ENCODE peak calls at places on chromosomes 3 and 15, in seven cellular contexts. P is vagina, T is Peyer's patch, Q is body of pancreas, F is OCI-LY7, U is astrocyte, H is cardiac muscle cell. N is an unnamed sample. For H3K36me3, the result is how much of the 10 kb centered on the place peaks cover.

GRCh38 chr3:112639451-112640332 is 1.3 kb downstream of the CCDC80 start:
- DNase-seq in P (no peak), T (no peak), Q (no peak), F (no peak), U (no peak), H (no peak), N (no peak)

GRCh38 chr3:24550588-24550987 is 55.9 kb upstream of the THRB start:
- DNase-seq in P (no peak), T (no peak), Q (no peak), F (no peak), U (no peak), H (no peak), N (no peak)

GRCh38 chr15:101615986-101616848 is 36.0 kb downstream of the TM2D3 start:
- DNase-seq in P (peak), T (no peak), Q (peak), F (no peak), U (peak), H (peak), N (peak)

GRCh38 chr3:195194559-195195161 is 76.3 kb downstream of the XXYLT1 start:
- DNase-seq in P (no peak), T (no peak), Q (no peak), F (no peak), U (no peak), H (no peak), N (no peak)

GRCh38 chr15:35215095-35215494 is 130.0 kb upstream of the NANOGP8 start:
- DNase-seq in P (no peak), T (no peak), Q (no peak), F (no peak), U (no peak), H (no peak), N (no peak)

GRCh38 chr3:140440446-140440845 is 237.4 kb upstream of the TRIM42 start:
- DNase-seq in P (no peak), T (no peak), Q (no peak), F (no peak), U (no peak), H (no peak), N (no peak)

GRCh38 chr3:2810723-2811122 is 299.5 kb downstream of the IL5RA start:
- DNase-seq in P (no peak), T (no peak), Q (no peak), F (no peak), U (no peak), H (peak), N (peak)

GRCh38 chr3:78895528-78895927 is 872.3 kb downstream of the ROBO1 start:
- DNase-seq in P (no peak), T (no peak), Q (no peak), F (no peak), U (peak), H (no peak), N (no peak)

GRCh38 chr3:148880681-148881080 is 15.6 kb downstream of the CPA3 start:
- DNase-seq in P (no peak), T (no peak), Q (peak), F (peak), U (no peak), H (peak), N (peak)

GRCh38 chr3:39065197-39065596 is 13.4 kb downstream of the WDR48 start:
- DNase-seq in P (no peak), T (no peak), Q (no peak), F (peak), U (peak), H (peak), N (peak)

GRCh38 chr3:64120876-64121275 is 97.6 kb upstream of the PSMD6 start:
- DNase-seq in P (no peak), T (no peak), Q (no peak), F (no peak), U (no peak), H (no peak), N (no peak)

GRCh38 chr15:36958611-36959010 is 141.7 kb downstream of the MEIS2 start:
- DNase-seq in P (no peak), T (no peak), Q (no peak), F (no peak), U (peak), H (no peak), N (no peak)

GRCh38 chr3:179452166-179452544 is 885 bp upstream of the GNB4 start:
- DNase-seq in P (no peak), T (no peak), Q (no peak), F (no peak), U (peak), H (peak), N (peak)

GRCh38 chr15:67997996-67998395 is 56.1 kb upstream of the PIAS1 start:
- DNase-seq in P (no peak), T (no peak), Q (no peak), F (no peak), U (peak), H (no peak), N (no peak)

GRCh38 chr3:48548731-48549705 is 7.6 kb downstream of the PFKFB4 start:
- DNase-seq in P (no peak), T (peak), Q (peak), F (peak), U (peak), H (peak), N (peak)

GRCh38 chr15:78432664-78433063 is 5.4 kb upstream of the IREB2 start:
- DNase-seq in P (no peak), T (no peak), Q (no peak), F (peak), U (no peak), H (no peak), N (no peak)

GRCh38 chr3:190424478-190425439 is 24.9 kb downstream of the TMEM207 start:
- DNase-seq in P (no peak), T (no peak), Q (peak), F (peak), U (peak), H (peak), N (peak)

GRCh38 chr3:44764248-44764647 is 2.7 kb downstream of the KIF15 start:
- DNase-seq in P (no peak), T (no peak), Q (no peak), F (no peak), U (no peak), H (no peak), N (no peak)
- H3K36me3 ChIP-seq in P (under half), T (under half), Q (under half), F (half or more), U (under half), H (under half), N (under half)

GRCh38 chr15:31217067-31217466 is 109.6 kb upstream of the KLF13 start:
- DNase-seq in P (no peak), T (no peak), Q (no peak), F (no peak), U (no peak), H (no peak), N (no peak)

GRCh38 chr15:31215490-31216209 is 111.0 kb upstream of the KLF13 start:
- DNase-seq in P (no peak), T (peak), Q (peak), F (peak), U (peak), H (peak), N (peak)

GRCh38 chr15:31214864-31215489 is 111.7 kb upstream of the KLF13 start:
- DNase-seq in P (peak), T (no peak), Q (peak), F (no peak), U (no peak), H (no peak), N (no peak)

GRCh38 chr15:31217566-31218270 is 108.9 kb upstream of the KLF13 start:
- DNase-seq in P (no peak), T (no peak), Q (no peak), F (no peak), U (no peak), H (no peak), N (no peak)

DNA sequence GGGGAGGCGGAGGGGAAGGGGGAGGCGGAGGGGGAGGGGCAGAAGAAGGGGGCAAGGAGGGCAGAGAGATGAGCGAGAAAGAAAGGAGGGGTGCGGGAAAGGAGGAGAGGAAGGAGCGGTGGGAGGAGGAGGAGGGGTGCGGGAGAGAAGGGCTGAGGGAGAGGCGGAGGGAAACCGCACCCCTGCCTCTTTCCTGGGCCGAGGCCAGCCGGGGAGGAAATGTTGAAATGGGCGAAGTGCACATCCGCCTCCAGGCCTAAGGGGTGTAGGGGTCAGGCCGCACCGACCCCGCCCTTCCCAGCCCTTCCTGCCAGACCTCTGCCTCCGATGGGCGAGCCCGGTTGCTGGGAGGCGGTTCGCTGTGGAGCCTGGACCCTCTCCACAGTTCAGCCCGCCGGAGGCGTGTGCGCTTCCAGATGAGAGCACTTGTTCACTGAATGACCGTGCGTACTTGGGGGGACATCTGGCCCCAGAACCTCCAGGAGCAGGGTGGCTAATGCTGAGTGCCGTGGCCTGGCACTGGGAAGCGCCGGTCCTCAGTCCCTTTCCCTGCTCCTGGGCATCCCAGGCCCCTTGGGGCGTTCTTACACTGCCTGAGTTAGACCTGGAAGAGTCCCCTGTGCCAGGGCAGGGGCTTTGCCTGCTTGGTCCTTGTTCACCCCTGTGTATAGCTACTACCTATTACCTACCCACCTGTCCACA is 110.3 kb upstream of the KLF13 start:
- DNase-seq in P (peak), T (peak), Q (peak), F (peak), U (no peak), H (peak), N (peak)
- TF ChIP-seq CTCF in P (no peak), T (no peak), Q (no peak), F (no peak), U (no peak), H (no peak), N (no peak)

DNA sequence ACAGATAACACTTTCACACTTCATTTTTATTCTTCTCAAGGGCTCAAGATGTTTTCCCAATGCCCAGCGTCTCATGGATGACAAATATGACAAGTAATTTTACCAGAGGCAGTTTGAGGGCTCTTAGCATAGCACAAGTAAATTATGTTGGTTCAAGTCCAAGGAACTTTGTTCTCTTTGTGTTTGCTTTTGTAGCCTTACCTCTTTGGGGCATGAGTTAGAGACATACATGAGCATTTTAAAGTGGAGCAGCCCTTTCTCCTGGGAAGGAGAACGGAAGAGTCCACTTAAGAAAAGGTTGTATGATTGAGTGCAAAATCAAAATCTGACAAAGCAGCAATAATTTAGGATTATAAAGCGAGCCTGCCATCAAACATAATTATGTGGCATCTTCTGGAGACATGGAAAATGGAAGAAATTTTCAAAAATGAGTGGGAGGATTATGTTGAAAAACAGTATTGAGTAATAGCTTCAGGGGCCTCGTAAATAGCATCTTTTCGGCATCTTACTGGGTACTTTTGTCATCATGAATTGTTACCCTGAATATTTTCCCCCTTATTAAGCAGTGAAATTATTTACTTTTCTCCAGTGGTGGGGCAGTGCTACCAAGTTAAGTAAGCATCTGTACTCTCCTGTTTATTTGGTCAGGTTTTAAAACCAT is 65.9 kb downstream of the PGPEP1L start:
- DNase-seq in P (no peak), T (no peak), Q (no peak), F (no peak), U (no peak), H (no peak), N (peak)
- H3K36me3 ChIP-seq in P (under half), T (under half), Q (under half), F (under half), U (half or more), H (under half), N (under half)

GRCh38 chr3:124276863-124277515 is 285.1 kb upstream of the ROPN1 start:
- DNase-seq in P (no peak), T (no peak), Q (no peak), F (no peak), U (no peak), H (no peak), N (no peak)

GRCh38 chr3:124282751-124283643 is 291.1 kb upstream of the ROPN1 start:
- DNase-seq in P (peak), T (no peak), Q (no peak), F (no peak), U (peak), H (peak), N (no peak)

GRCh38 chr3:124283644-124284008 is 291.7 kb upstream of the ROPN1 start:
- DNase-seq in P (no peak), T (no peak), Q (no peak), F (no peak), U (no peak), H (no peak), N (no peak)

GRCh38 chr3:124277516-124277890 is 285.6 kb upstream of the ROPN1 start:
- DNase-seq in P (no peak), T (no peak), Q (no peak), F (no peak), U (peak), H (no peak), N (no peak)

DNA sequence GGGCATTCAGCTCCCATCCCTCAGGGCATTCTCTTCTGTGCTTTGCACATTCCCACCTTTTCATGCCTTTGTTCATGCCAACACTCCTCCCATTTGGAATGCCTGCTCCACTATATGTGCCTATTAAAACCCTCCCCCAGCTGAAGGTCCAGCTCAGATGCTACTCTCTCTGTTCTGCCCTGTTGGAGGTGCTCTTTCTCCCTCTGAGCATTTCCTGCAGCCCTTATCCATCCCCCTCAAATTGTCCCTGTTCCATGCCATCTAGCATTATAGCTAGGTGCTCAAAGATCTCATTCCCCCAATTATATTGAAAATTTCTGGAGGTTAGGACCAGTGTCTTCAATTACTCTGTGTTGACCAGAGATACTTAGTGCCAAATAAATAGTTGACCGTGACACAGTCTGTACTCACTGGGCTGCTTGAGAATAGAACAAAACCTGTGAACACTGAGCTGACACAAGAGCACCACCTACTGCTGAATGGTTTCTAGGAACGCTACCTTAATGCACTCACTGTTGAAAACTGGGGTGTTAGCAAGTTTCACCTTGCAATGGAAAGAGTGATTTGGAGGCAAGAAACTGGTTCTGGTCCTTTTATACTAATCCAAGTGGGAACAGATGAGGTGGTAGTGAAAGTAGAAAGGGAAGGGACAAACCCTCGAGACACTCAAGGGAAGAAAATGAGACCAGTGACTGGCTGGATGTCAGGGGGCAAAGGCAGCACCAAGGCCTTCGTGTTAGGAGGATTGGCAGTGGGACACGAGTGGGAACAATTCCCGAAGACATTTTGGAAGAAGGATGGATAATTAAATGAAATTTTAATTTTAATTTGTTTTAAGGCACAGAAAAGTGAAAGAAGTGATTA is 289.8 kb upstream of the ROPN1 start:
- DNase-seq in P (peak), T (no peak), Q (no peak), F (peak), U (peak), H (peak), N (peak)
- TF ChIP-seq CTCF in P (peak), T (peak), Q (peak), F (peak), U (peak), H (peak), N (peak)

GRCh38 chr3:128266453-128266852 is 113.2 kb downstream of the EEFSEC start:
- DNase-seq in P (peak), T (no peak), Q (no peak), F (no peak), U (no peak), H (no peak), N (peak)

GRCh38 chr3:128257632-128258031 is 104.4 kb downstream of the EEFSEC start:
- DNase-seq in P (peak), T (no peak), Q (no peak), F (no peak), U (no peak), H (no peak), N (no peak)

GRCh38 chr3:128260275-128260674 is 107.0 kb downstream of the EEFSEC start:
- DNase-seq in P (no peak), T (no peak), Q (no peak), F (no peak), U (no peak), H (no peak), N (no peak)

GRCh38 chr3:128263946-128264345 is 110.7 kb downstream of the EEFSEC start:
- DNase-seq in P (no peak), T (no peak), Q (no peak), F (no peak), U (no peak), H (peak), N (no peak)

DNA sequence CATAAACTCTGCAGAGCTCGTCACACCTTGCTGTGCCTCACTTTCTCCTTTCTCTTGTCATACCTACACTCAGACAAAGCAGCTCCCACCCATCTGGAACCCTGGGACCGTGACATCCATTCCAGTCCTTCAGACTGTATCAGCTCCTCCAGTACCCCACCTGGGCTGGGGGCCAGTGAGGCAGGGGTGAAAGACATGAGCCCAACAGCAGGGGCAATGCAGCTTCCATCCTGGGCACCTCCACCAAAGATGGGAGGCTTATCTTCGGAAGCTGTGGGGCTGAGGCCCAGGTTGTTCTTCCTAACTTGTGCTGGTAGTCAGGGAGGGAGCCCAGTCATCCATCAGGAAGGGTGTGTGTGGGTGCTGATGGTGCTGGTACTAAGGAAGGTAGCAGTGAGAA is 109.2 kb downstream of the EEFSEC start:
- DNase-seq in P (no peak), T (no peak), Q (no peak), F (no peak), U (no peak), H (no peak), N (no peak)
- H3K36me3 ChIP-seq in P (under half), T (under half), Q (under half), F (under half), U (under half), H (under half), N (under half)

DNA sequence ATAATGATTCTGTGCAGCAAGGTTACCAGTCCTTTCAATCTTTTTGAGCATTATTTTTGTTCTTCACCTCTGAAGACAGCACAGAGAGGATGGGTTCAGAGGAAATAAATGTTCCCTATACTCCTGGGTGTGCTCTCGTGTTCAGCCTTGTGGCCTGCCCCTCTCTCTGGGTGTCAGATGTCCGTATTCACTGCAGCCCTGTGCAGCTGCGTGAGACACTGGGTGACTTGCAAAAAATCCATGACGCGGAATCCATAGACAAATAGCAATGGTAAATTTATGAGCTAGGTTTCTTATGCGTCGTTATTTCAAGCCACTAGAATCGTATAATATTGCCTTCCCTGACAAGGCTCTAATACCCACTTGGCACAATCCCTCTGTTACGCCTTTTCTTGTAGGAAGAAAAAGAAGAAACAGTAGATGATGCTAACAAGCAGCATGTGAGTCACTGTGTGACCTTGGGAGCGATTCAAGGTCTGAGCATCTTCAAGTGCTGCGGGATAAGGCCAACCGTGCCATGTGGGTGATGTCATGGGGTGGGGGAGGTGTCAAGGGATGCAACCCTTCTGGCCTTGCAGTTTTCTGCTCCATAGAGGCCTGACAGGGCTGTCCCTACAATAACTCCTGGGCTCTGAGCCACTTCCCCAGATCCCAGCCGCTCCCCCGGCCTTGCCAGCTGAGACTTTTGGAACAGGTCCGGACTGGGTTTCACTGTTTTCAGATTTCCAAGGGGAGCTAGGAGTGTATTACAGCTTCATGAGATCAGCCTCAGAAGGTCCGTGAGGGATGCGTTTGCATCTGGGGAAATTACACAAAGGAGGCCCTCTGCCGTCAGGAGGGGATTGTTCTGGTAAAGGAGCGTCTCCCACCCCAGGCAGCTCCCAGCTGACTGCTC is 47.6 kb upstream of the POMGNT2 start:
- DNase-seq in P (peak), T (no peak), Q (peak), F (no peak), U (peak), H (no peak), N (no peak)
- TF ChIP-seq CTCF in P (no peak), T (no peak), Q (no peak), F (no peak), U (no peak), H (peak), N (no peak)

DNA sequence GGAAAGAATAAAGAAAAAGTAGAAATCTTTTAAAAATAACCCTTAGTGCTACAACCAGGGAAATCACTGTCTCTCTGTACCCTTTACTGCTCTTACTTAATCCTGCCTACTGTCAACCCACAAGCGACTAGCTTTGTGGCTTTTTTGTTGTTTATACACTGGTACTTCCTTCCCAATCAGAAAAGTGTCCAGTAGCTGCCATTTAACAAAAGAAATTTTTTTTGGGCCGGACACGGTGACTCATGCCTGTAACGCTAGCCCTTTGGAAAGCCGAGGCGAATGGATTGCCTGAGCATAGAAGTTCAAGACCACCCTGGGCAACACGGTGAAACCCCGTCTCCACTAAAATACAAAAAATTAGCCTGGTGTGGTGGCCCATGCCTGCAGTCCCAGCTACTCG is 13.8 kb upstream of the FAM219B start:
- DNase-seq in P (no peak), T (no peak), Q (no peak), F (no peak), U (no peak), H (no peak), N (no peak)
- H3K36me3 ChIP-seq in P (half or more), T (under half), Q (under half), F (half or more), U (under half), H (half or more), N (half or more)